ENCODE peak calls at places on chromosomes 7 and 10, in seven cellular contexts. A, G, Z, C, B, W and Y are unnamed samples.

GRCh38 chr7:27784399-27785053 is 44.6 kb downstream of the TAX1BP1 start:
- DNase-seq in A (no peak), G (no peak), Z (peak), C (peak), B (peak), W (peak), Y (peak)

GRCh38 chr7:18064242-18064838 is 36.7 kb upstream of the PRPS1L1 start:
- DNase-seq in A (peak), G (peak), Z (peak), C (no peak), B (peak), W (peak), Y (peak)

GRCh38 chr7:76272872-76273271 is 29.6 kb upstream of the HSPB1 start:
- DNase-seq in A (no peak), G (no peak), Z (no peak), C (no peak), B (no peak), W (no peak), Y (no peak)

GRCh38 chr10:7813481-7813880 is 4.8 kb upstream of the TAF3 start:
- DNase-seq in A (no peak), G (no peak), Z (no peak), C (no peak), B (peak), W (no peak), Y (no peak)

GRCh38 chr10:104117839-104118323 is 4.1 kb upstream of the SFR1 start:
- DNase-seq in A (no peak), G (no peak), Z (no peak), C (peak), B (no peak), W (no peak), Y (no peak)

GRCh38 chr10:71015674-71016073 is 127.3 kb upstream of the PCBD1 start:
- DNase-seq in A (no peak), G (no peak), Z (no peak), C (no peak), B (no peak), W (no peak), Y (no peak)

GRCh38 chr10:90968448-90969086 is 47.7 kb upstream of the ANKRD1 start:
- DNase-seq in A (no peak), G (no peak), Z (no peak), C (peak), B (no peak), W (peak), Y (no peak)

GRCh38 chr7:69245646-69246045 is 352.6 kb upstream of the AUTS2 start:
- DNase-seq in A (no peak), G (no peak), Z (no peak), C (no peak), B (peak), W (no peak), Y (no peak)

GRCh38 chr7:13920053-13920697 is 69.3 kb downstream of the ETV1 start:
- DNase-seq in A (no peak), G (no peak), Z (peak), C (peak), B (peak), W (peak), Y (peak)

GRCh38 chr10:70274643-70275042 is 9.2 kb downstream of the NPFFR1 start:
- DNase-seq in A (no peak), G (no peak), Z (no peak), C (peak), B (no peak), W (peak), Y (no peak)

GRCh38 chr7:158097106-158097505 is 490.5 kb downstream of the PTPRN2 start:
- DNase-seq in A (peak), G (no peak), Z (no peak), C (no peak), B (no peak), W (no peak), Y (no peak)

GRCh38 chr10:61904711-61905445 is 3.4 kb downstream of the ARID5B start:
- DNase-seq in A (no peak), G (no peak), Z (peak), C (peak), B (peak), W (peak), Y (no peak)

GRCh38 chr10:33723181-33723580 is 388.7 kb upstream of the NRP1 start:
- DNase-seq in A (no peak), G (no peak), Z (no peak), C (no peak), B (no peak), W (peak), Y (no peak)

GRCh38 chr7:4221043-4221442 is 461.1 kb upstream of the FOXK1 start:
- DNase-seq in A (no peak), G (no peak), Z (no peak), C (no peak), B (no peak), W (no peak), Y (no peak)

GRCh38 chr7:51310131-51310583 is 6.5 kb downstream of the COBL start:
- DNase-seq in A (peak), G (no peak), Z (no peak), C (no peak), B (no peak), W (no peak), Y (no peak)

GRCh38 chr10:45001382-45002148 is 842 bp downstream of the ZNF22 start:
- DNase-seq in A (no peak), G (peak), Z (peak), C (peak), B (peak), W (peak), Y (no peak)

GRCh38 chr7:68964060-68964459 is 634.2 kb upstream of the AUTS2 start:
- DNase-seq in A (no peak), G (no peak), Z (no peak), C (no peak), B (no peak), W (no peak), Y (no peak)

GRCh38 chr7:142383826-142384507 is 126.1 kb upstream of the PRSS58 start:
- DNase-seq in A (no peak), G (no peak), Z (no peak), C (no peak), B (no peak), W (peak), Y (no peak)

GRCh38 chr10:75083972-75084833 is 27.3 kb upstream of the SAMD8 start:
- DNase-seq in A (no peak), G (no peak), Z (no peak), C (peak), B (no peak), W (peak), Y (no peak)

GRCh38 chr10:1597370-1598146 is 139.8 kb downstream of the ADARB2 start:
- DNase-seq in A (no peak), G (no peak), Z (no peak), C (no peak), B (no peak), W (no peak), Y (no peak)
- H2BK120ac ChIP-seq in A (no peak), G (no peak), Z (no peak), C (no peak), B (no peak), W (no peak), Y (no peak)

GRCh38 chr10:11603741-11604140 is 7.7 kb downstream of the USP6NL start:
- DNase-seq in A (no peak), G (no peak), Z (no peak), C (no peak), B (peak), W (no peak), Y (no peak)
- H3K23ac ChIP-seq in A (no peak), G (no peak), Z (no peak), C (no peak), B (no peak), W (no peak), Y (no peak)

GRCh38 chr10:111316607-111317006 is 239.8 kb downstream of the ADRA2A start:
- DNase-seq in A (no peak), G (no peak), Z (no peak), C (no peak), B (no peak), W (no peak), Y (peak)
- H3K4me2 ChIP-seq in A (no peak), G (no peak), Z (no peak), C (no peak), B (no peak), W (no peak), Y (no peak)

DNA sequence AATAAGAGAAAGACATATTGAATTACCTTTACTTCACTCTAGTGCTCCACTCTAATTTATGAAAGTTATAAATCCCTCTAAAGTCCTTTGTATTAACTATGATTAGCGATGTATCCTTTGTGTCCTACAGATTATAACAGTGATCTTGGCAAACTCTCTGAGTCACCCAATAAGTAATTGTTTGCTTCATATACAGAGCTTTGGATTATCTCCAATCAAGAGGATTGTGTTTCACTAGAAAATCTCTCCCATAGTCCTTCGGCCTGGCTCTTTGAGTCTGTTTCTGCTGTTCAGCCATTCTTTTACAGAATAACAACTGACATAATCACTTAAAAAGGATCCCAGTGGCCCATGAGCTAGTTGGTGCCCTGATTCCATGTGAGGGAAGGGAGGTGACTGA is 9.5 kb downstream of the LMOD2 start:
- DNase-seq in A (no peak), G (no peak), Z (no peak), C (peak), B (no peak), W (no peak), Y (no peak)
- H2BK120ac ChIP-seq in A (no peak), G (no peak), Z (no peak), C (no peak), B (no peak), W (no peak), Y (no peak)

DNA sequence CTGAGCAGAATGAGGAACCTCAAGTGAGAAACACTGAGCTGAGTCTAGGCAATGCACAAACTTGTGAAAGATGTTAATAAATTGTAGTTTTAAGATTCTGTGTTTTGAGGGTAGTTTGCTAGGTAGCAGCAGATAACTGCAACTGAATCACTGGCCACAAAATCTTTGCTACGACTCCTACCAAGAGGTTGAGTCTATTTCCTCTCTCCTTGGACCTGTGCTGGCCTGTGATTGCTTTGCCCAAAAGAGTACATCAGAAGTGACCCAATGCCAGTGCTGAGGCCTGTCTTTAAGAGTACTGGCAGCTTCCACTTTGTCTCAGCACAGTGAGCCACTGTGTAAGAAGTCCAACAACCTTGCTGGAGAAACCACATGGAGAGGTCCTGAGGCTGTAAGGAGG is 11.9 kb upstream of the TSPAN13 start:
- DNase-seq in A (no peak), G (no peak), Z (no peak), C (no peak), B (no peak), W (no peak), Y (no peak)
- H3K23ac ChIP-seq in A (no peak), G (no peak), Z (no peak), C (peak), B (no peak), W (no peak), Y (no peak)

GRCh38 chr7:22884911-22885823 is 62.5 kb upstream of the TOMM7 start:
- DNase-seq in A (no peak), G (no peak), Z (no peak), C (peak), B (no peak), W (peak), Y (no peak)
- H3K4me2 ChIP-seq in A (no peak), G (no peak), Z (no peak), C (no peak), B (no peak), W (no peak), Y (no peak)